ENCODE peak calls at places on chromosomes 5 and 9, in six cellular contexts. U, W, Q, V, C and H are unnamed samples.
A peak's percentile ranks its signal among the peaks of the same experiment; 100 is the strongest.

GRCh38 chr5:171420429-171421231 is 1.2 kb downstream of the FGF18 start:
- DNase-seq in C (peak; percentile 87), U (peak; percentile 53), Q (peak; percentile 42), V (peak; percentile 69), W (peak; percentile 82), H (peak; percentile 84)

GRCh38 chr5:126462239-126463014 is 39.2 kb downstream of the GRAMD2B start:
- DNase-seq in C (no peak), V (no peak), U (no peak), Q (no peak), W (peak; percentile 70), H (peak; percentile 64)

GRCh38 chr5:170418736-170419135 is 29.6 kb upstream of the KCNMB1 start:
- DNase-seq in Q (no peak), C (no peak), U (no peak), W (no peak), V (no peak), H (no peak)

GRCh38 chr9:115025721-115026120 is 92.2 kb downstream of the TNC start:
- DNase-seq in W (no peak), V (no peak), Q (no peak), C (no peak), U (no peak), H (no peak)

GRCh38 chr5:124043456-124043855 is 531.5 kb downstream of the CSNK1G3 start:
- DNase-seq in Q (no peak), V (no peak), C (no peak), U (no peak), W (peak; percentile 13), H (peak; percentile 11)

GRCh38 chr5:73312146-73312871 is 136.3 kb downstream of the FOXD1 start:
- DNase-seq in U (peak; percentile 50), V (peak; percentile 98), C (no peak), W (peak; percentile 98), Q (no peak), H (peak; percentile 80)

GRCh38 chr9:89558948-89559347 is 45.9 kb upstream of the GADD45G start:
- DNase-seq in U (no peak), V (no peak), C (no peak), W (no peak), Q (no peak), H (no peak)

GRCh38 chr5:123907349-123907748 is 395.4 kb downstream of the CSNK1G3 start:
- DNase-seq in W (no peak), V (no peak), Q (no peak), U (no peak), C (no peak), H (no peak)

GRCh38 chr5:31427013-31427783 is 104.7 kb downstream of the DROSHA start:
- DNase-seq in Q (no peak), V (no peak), C (no peak), U (peak; percentile 8), W (no peak), H (no peak)

GRCh38 chr9:27784999-27785713 is 211.9 kb upstream of the C9orf72 start:
- DNase-seq in U (no peak), W (peak; percentile 66), V (peak; percentile 29), C (no peak), Q (no peak), H (peak; percentile 55)

GRCh38 chr5:53073349-53073748 is 36.2 kb downstream of the MOCS2 start:
- DNase-seq in V (no peak), Q (no peak), C (no peak), U (no peak), W (no peak), H (peak; percentile 21)

GRCh38 chr5:65914644-65915196 is 11.7 kb upstream of the ERBIN start:
- DNase-seq in C (no peak), V (no peak), Q (no peak), U (no peak), W (no peak), H (no peak)

GRCh38 chr5:76811214-76811613 is 7.6 kb upstream of the F2RL1 start:
- DNase-seq in W (peak; percentile 48), C (no peak), U (no peak), Q (no peak), V (peak; percentile 76), H (peak; percentile 76)

GRCh38 chr9:36980148-36980974 is 53.7 kb downstream of the PAX5 start:
- DNase-seq in Q (no peak), V (no peak), C (no peak), W (no peak), U (peak; percentile 88), H (no peak)

GRCh38 chr5:128264567-128264966 is 181.0 kb downstream of the SLC12A2 start:
- DNase-seq in C (no peak), Q (no peak), V (no peak), U (no peak), W (no peak), H (no peak)

GRCh38 chr9:90793729-90794128 is 7.9 kb upstream of the SYK start:
- DNase-seq in C (no peak), W (no peak), Q (no peak), U (no peak), V (no peak), H (no peak)

GRCh38 chr5:172870261-172870806 is 36.3 kb downstream of the ERGIC1 start:
- DNase-seq in C (no peak), W (peak; percentile 94), U (no peak), V (peak; percentile 96), Q (no peak), H (peak; percentile 90)

GRCh38 chr5:179147991-179148702 is 88.0 kb downstream of the ZNF354C start:
- DNase-seq in C (peak; percentile 2), U (no peak), W (no peak), Q (no peak), V (no peak), H (no peak)

GRCh38 chr5:159031513-159031912 is 68.2 kb downstream of the EBF1 start:
- DNase-seq in W (peak; percentile 97), Q (no peak), C (no peak), V (peak; percentile 87), U (peak; percentile 31), H (peak; percentile 74)

GRCh38 chr9:70983723-70984280 is 137.6 kb downstream of the TRPM3 start:
- DNase-seq in C (no peak), W (peak; percentile 31), V (no peak), U (no peak), Q (no peak), H (no peak)

GRCh38 chr5:139131062-139131856 is 66.9 kb downstream of the SIL1 start:
- DNase-seq in W (peak; percentile 71), V (no peak), Q (peak; percentile 32), U (peak; percentile 49), C (no peak), H (no peak)

GRCh38 chr5:139130217-139130616 is 68.0 kb downstream of the SIL1 start:
- DNase-seq in W (no peak), U (no peak), V (no peak), Q (no peak), C (no peak), H (no peak)

GRCh38 chr5:139133237-139133636 is 64.9 kb downstream of the SIL1 start:
- DNase-seq in C (no peak), W (no peak), Q (no peak), V (no peak), U (no peak), H (no peak)

GRCh38 chr5:139132515-139132914 is 65.7 kb downstream of the SIL1 start:
- DNase-seq in Q (peak; percentile 42), W (no peak), C (no peak), U (no peak), V (no peak), H (no peak)

GRCh38 chr5:139131881-139132480 is 66.2 kb downstream of the SIL1 start:
- DNase-seq in U (no peak), Q (no peak), V (no peak), W (peak; percentile 35), C (no peak), H (no peak)
- H3K4me3 ChIP-seq in U (no peak overlapping the region), Q (no peak overlapping the region), V (no peak overlapping the region), W (no peak overlapping the region), C (peak overlapping the region; percentile 16), H (no peak overlapping the region)

GRCh38 chr9:109143881-109144562 is 23.0 kb downstream of the FRRS1L start:
- DNase-seq in Q (no peak), V (peak; percentile 12), C (no peak), U (peak; percentile 18), W (peak; percentile 47), H (peak; percentile 24)
- TF ChIP-seq CTCF in Q (no peak), V (peak; percentile 69), C (peak; percentile 23), U (peak; percentile 30), W (peak; percentile 51), H (peak; percentile 50)

DNA sequence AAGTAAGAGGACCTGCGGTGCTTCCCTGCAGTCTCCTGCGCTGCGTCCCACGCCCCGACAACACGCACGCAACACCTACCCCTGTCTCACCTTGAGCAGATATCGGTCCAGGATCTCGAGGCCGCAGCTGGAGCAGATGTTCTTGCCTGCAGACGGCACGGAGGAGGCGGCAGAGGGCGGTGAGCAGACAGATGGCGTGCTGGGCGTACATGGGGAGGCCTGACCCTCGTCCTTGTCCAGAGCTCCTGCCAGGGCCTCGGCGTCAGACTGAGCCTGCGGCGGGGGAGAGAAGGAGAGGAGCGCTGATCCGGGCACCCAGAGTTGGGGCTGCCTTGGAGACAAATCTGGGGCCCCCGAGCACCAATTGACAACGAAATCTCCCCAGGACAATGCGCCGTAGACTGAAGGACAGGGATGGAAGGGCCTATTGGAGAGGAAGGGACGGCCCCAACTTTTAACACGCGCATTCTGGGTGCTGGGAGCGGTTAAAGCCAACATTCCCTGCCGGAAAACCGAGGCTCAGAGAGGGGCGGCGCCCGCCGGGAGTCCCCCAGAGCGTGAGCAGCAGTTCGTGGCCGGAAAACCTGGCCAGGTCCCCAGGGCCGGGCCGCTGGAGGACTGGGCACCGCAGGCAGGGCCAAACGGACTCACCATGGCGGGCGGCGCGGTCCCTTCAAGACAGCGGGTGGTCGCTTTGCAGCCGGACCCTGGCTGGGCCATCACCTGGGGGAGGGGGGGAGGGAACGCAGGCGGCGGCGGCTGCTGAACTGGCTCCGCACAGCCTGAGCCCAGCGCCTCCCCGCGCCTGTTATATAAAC is 1.8 kb downstream of the LHX6 start:
- DNase-seq in V (no peak), U (peak; percentile 84), W (no peak), C (no peak), Q (no peak), H (no peak)
- H3K4me3 ChIP-seq in V (no peak overlapping the region), U (peak overlapping the region; percentile 29), W (no peak overlapping the region), C (peak overlapping the region; percentile 49), Q (no peak overlapping the region), H (no peak overlapping the region)

GRCh38 chr9:131698715-131699053 is 41.2 kb downstream of the RAPGEF1 start:
- DNase-seq in C (no peak), U (no peak), Q (no peak), W (no peak), V (no peak), H (no peak)

GRCh38 chr9:131695366-131696162 is 44.3 kb downstream of the RAPGEF1 start:
- DNase-seq in C (no peak), Q (no peak), W (no peak), V (no peak), U (no peak), H (no peak)

GRCh38 chr9:131696163-131696439 is 43.8 kb downstream of the RAPGEF1 start:
- DNase-seq in Q (no peak), V (no peak), W (no peak), C (no peak), U (no peak), H (no peak)

GRCh38 chr9:131697908-131698714 is 41.8 kb downstream of the RAPGEF1 start:
- DNase-seq in Q (no peak), C (no peak), U (no peak), V (no peak), W (no peak), H (no peak)

GRCh38 chr9:131697097-131697496 is 42.8 kb downstream of the RAPGEF1 start:
- DNase-seq in Q (no peak), C (peak; percentile 50), W (peak; percentile 78), U (no peak), V (no peak), H (peak; percentile 55)
- TF ChIP-seq CTCF in Q (no peak), C (no peak), W (peak; percentile 61), U (peak; percentile 16), V (peak; percentile 58), H (peak; percentile 15)

GRCh38 chr9:124045076-124045829 is 33.7 kb downstream of the LHX2 start:
- DNase-seq in W (peak; percentile 52), C (peak; percentile 66), Q (peak; percentile 41), U (peak; percentile 62), V (peak; percentile 53), H (peak; percentile 84)
- H3K4me3 ChIP-seq in W (peak overlapping the region; percentile 38), C (peak overlapping the region; percentile 58), Q (no peak overlapping the region), U (peak overlapping the region; percentile 45), V (peak overlapping the region; percentile 22), H (peak overlapping the region; percentile 43)